ENCODE peak calls at places on chromosomes 16 and 17, in four cellular contexts. M, B, I and F are unnamed samples.

GRCh38 chr17:752620-753219 is 656 bp upstream of the GEMIN4 start:
- DNase-seq in M (peak; percentile 27), B (peak; percentile 84), I (peak; percentile 22), F (peak; percentile 61)

GRCh38 chr16:85575910-85576309 is 37.2 kb upstream of the GSE1 start:
- DNase-seq in M (no peak), B (no peak), I (no peak), F (no peak)

GRCh38 chr16:56195151-56195550 is 3.9 kb downstream of the GNAO1 start:
- DNase-seq in M (no peak), B (peak; percentile 30), I (no peak), F (peak; percentile 80)

GRCh38 chr16:31190818-31191444 is 11.0 kb downstream of the FUS start:
- DNase-seq in M (no peak), B (no peak), I (no peak), F (no peak)

GRCh38 chr17:29181226-29181625 is 1.0 kb upstream of the MYO18A start:
- DNase-seq in M (no peak), B (no peak), I (no peak), F (peak; percentile 70)

GRCh38 chr17:9212376-9213310 is 191.3 kb downstream of the NTN1 start:
- DNase-seq in M (no peak), B (no peak), I (no peak), F (no peak)

GRCh38 chr17:40611840-40612509 is 35.6 kb downstream of the SMARCE1 start:
- DNase-seq in M (no peak), B (no peak), I (no peak), F (no peak)

GRCh38 chr16:30032083-30032819 is 1.2 kb upstream of the TLCD3B start:
- DNase-seq in M (peak; percentile 75), B (peak; percentile 41), I (peak; percentile 78), F (peak; percentile 77)

GRCh38 chr17:81242421-81243332 is 3.6 kb downstream of the NDUFAF8 start:
- DNase-seq in M (no peak), B (no peak), I (no peak), F (no peak)

GRCh38 chr17:67279115-67279514 is 34.1 kb upstream of the HELZ start:
- DNase-seq in M (no peak), B (no peak), I (no peak), F (no peak)

GRCh38 chr17:35726609-35727460 is 4.6 kb upstream of the RASL10B start:
- DNase-seq in M (peak; percentile 91), B (peak; percentile 63), I (peak; percentile 97), F (peak; percentile 77)

GRCh38 chr17:40364121-40364861 is at the start of gene GJD3:
- DNase-seq in M (peak; percentile 28), B (no peak), I (no peak), F (no peak)

GRCh38 chr16:87874639-87875472 is 5.5 kb upstream of the SLC7A5 start:
- DNase-seq in M (no peak), B (no peak), I (no peak), F (no peak)

GRCh38 chr16:67847064-67847861 is at the start of gene CENPT:
- DNase-seq in M (peak; percentile 90), B (peak; percentile 76), I (no peak), F (peak; percentile 54)

GRCh38 chr17:65173284-65173793 is 36.2 kb downstream of the RGS9 start:
- DNase-seq in M (peak; percentile 73), B (peak; percentile 39), I (no peak), F (peak; percentile 44)